ENCODE peak calls at places on chromosome X, in six cellular contexts. P is ecto neural progenitor cell, S is cardiac fibroblast, Z is T follicular helper cell, X is NCI-H1417 treated with DMSO at 0.1 percent for 48 hours, U is H4. Y is an unnamed sample.

GRCh38 chrX:39850630-39851152 is 247.1 kb downstream of the BCOR start:
- DNase-seq in U (peak), S (peak), X (no peak), Z (no peak), P (no peak), Y (no peak)

GRCh38 chrX:23434356-23434884 is 99.8 kb downstream of the PTCHD1 start:
- DNase-seq in S (peak), X (no peak), P (no peak), U (peak), Z (no peak), Y (no peak)

GRCh38 chrX:86604620-86605019 is 456.4 kb downstream of the DACH2 start:
- DNase-seq in U (no peak), S (no peak), P (no peak), Z (no peak), X (no peak), Y (no peak)

GRCh38 chrX:139203681-139204575 is 326.6 kb upstream of the F9 start:
- DNase-seq in X (no peak), U (no peak), S (no peak), P (peak), Z (no peak), Y (no peak)

GRCh38 chrX:134443020-134443419 is 16.9 kb upstream of the HPRT1 start:
- DNase-seq in U (no peak), S (no peak), X (no peak), Z (no peak), P (no peak), Y (no peak)

GRCh38 chrX:106613277-106613676 is 1.5 kb downstream of the RADX start:
- DNase-seq in S (no peak), U (no peak), Z (no peak), P (no peak), X (no peak), Y (no peak)

GRCh38 chrX:65407157-65407626 is 127.4 kb downstream of the LAS1L start:
- DNase-seq in S (no peak), Z (no peak), P (no peak), U (no peak), X (no peak), Y (no peak)

GRCh38 chrX:41733939-41734338 is 10.0 kb downstream of the GPR82 start:
- DNase-seq in S (no peak), X (no peak), Z (no peak), U (no peak), P (no peak), Y (no peak)

GRCh38 chrX:150406559-150406958 is 43.4 kb downstream of the MAMLD1 start:
- DNase-seq in U (no peak), X (no peak), S (no peak), Z (no peak), P (no peak), Y (no peak)

GRCh38 chrX:47218920-47219815 is 687 bp downstream of the CDK16 start:
- DNase-seq in S (no peak), P (peak), X (no peak), U (no peak), Z (peak), Y (no peak)

GRCh38 chrX:131789664-131790063 is 233.4 kb upstream of the STK26 start:
- DNase-seq in S (no peak), U (no peak), P (no peak), Z (no peak), X (no peak), Y (no peak)

GRCh38 chrX:150873616-150874015 is 24.9 kb downstream of the CD99L2 start:
- DNase-seq in P (no peak), X (no peak), Z (no peak), S (peak), U (no peak), Y (peak)

GRCh38 chrX:1754077-1754476 is 139.2 kb downstream of the ASMT start:
- DNase-seq in X (no peak), P (no peak), Z (no peak), U (peak), S (no peak), Y (no peak)

GRCh38 chrX:14029039-14029424 is 660 bp downstream of the GEMIN8 start:
- DNase-seq in X (no peak), P (no peak), U (no peak), S (no peak), Z (no peak), Y (no peak)

GRCh38 chrX:74420194-74421035 is 878 bp upstream of the SLC16A2 start:
- DNase-seq in U (peak), S (peak), X (no peak), Z (no peak), P (peak), Y (peak)

GRCh38 chrX:153687121-153688039 is at the start of gene SLC6A8:
- DNase-seq in X (no peak), Z (peak), U (peak), P (peak), S (peak), Y (no peak)

GRCh38 chrX:3550160-3550765 is 163.2 kb downstream of the PRKX start:
- DNase-seq in U (peak), Z (no peak), X (no peak), S (peak), P (no peak), Y (no peak)

GRCh38 chrX:41148553-41148952 is 63.3 kb downstream of the USP9X start:
- DNase-seq in Z (no peak), X (no peak), P (no peak), S (peak), U (peak), Y (no peak)

GRCh38 chrX:5976332-5976731 is 252.3 kb downstream of the NLGN4X start:
- DNase-seq in P (no peak), Z (no peak), U (no peak), S (no peak), X (peak), Y (no peak)

GRCh38 chrX:9195199-9195880 is 161.4 kb upstream of the FAM9B start:
- DNase-seq in P (no peak), S (no peak), X (no peak), U (no peak), Z (no peak), Y (no peak)

GRCh38 chrX:49309401-49309981 is 6.0 kb downstream of the GAGE10 start:
- DNase-seq in Z (no peak), X (no peak), U (peak), P (no peak), S (peak), Y (no peak)

GRCh38 chrX:106203315-106203714 is 35.2 kb downstream of the PWWP3B start:
- DNase-seq in Z (no peak), U (no peak), P (no peak), X (no peak), S (no peak), Y (no peak)

GRCh38 chrX:112641449-112641848 is 38.3 kb downstream of the LHFPL1 start:
- DNase-seq in U (no peak), X (no peak), S (no peak), P (no peak), Z (no peak), Y (no peak)

GRCh38 chrX:36534900-36535299 is 473.3 kb upstream of the FAM47C start:
- DNase-seq in X (no peak), S (no peak), Z (no peak), U (no peak), P (no peak), Y (no peak)

GRCh38 chrX:37454537-37455285 is 105.5 kb downstream of the PRRG1 start:
- DNase-seq in Z (no peak), P (no peak), U (peak), S (peak), X (no peak), Y (peak)

GRCh38 chrX:130834149-130834548 is 68.9 kb downstream of the ENOX2 start:
- DNase-seq in X (no peak), P (no peak), U (no peak), Z (no peak), S (peak), Y (no peak)

GRCh38 chrX:39577976-39578962 is 519.5 kb downstream of the BCOR start:
- DNase-seq in Z (peak), X (no peak), U (peak), S (peak), P (no peak), Y (no peak)

GRCh38 chrX:70960728-70961127 is 29.8 kb upstream of the SLC7A3 start:
- DNase-seq in P (no peak), Z (no peak), S (peak), X (no peak), U (no peak), Y (no peak)

GRCh38 chrX:48945517-48946348 is 11.7 kb downstream of the OTUD5 start:
- DNase-seq in X (no peak), S (peak), Z (peak), P (peak), U (peak), Y (no peak)

GRCh38 chrX:65726708-65727107 is 59.3 kb downstream of the MSN start:
- DNase-seq in P (no peak), X (no peak), S (no peak), U (no peak), Z (no peak), Y (no peak)

GRCh38 chrX:86148024-86148511 is at the start of gene DACH2:
- DNase-seq in Z (peak), S (peak), U (no peak), P (peak), X (peak), Y (no peak)

GRCh38 chrX:140766024-140766611 is 56.6 kb downstream of the LINC00632 start:
- DNase-seq in P (peak), S (peak), U (peak), Z (peak), X (no peak), Y (no peak)

Y was measured in SW 1271.